ENCODE peak calls at places on chromosome 20, in ten cellular contexts. K is activated T-helper 1 cell treated with anti-CD3 and anti-CD28 coated beads, Interleukin-12 subunit alpha, Interleukin-12 subunit beta, Interleukin-2, Interleukin-4 antibody, amounts not matched to agents 30 ng/mL and 10 ng/mL and 1 ng/mL, durations not matched to agents 14 hours and 24 hours and 36 hours; E is left lung; S is activated CD4-positive, CD25-positive, alpha-beta regulatory T cell treated with anti-CD3 and anti-CD28 coated beads, Interleukin-2, amount 50 U/mL, for 16 hours; U is NCI-H2171; H is brain microvascular endothelial cell; Q is stimulated activated CD4-positive, alpha-beta T cell treated with anti-CD3 and anti-CD28 coated beads, Interleukin-2, amount 100 ng/mL, for 4 hours; L is H7; W is kidney; I is WTC11. M is an unnamed sample.

GRCh38 chr20:59949911-59950310 is 8.3 kb upstream of the CDH26 start:
- DNase-seq in Q (no peak), H (no peak), L (no peak), I (no peak), K (no peak), S (no peak), U (peak; percentile 9), E (no peak), W (no peak), M (no peak)

GRCh38 chr20:25324412-25324811 is 66.2 kb downstream of the ABHD12 start:
- DNase-seq in S (no peak), L (peak; percentile 35), I (no peak), Q (no peak), H (no peak), E (no peak), W (peak; percentile 61), K (no peak), U (no peak), M (peak; percentile 80)

GRCh38 chr20:51562334-51563140 is 20.0 kb upstream of the NFATC2 start:
- DNase-seq in K (no peak), W (peak; percentile 90), H (peak; percentile 93), L (peak; percentile 88), Q (no peak), I (peak; percentile 63), E (peak; percentile 78), S (no peak), U (no peak), M (peak; percentile 72)

GRCh38 chr20:48776306-48776705 is 51.5 kb downstream of the PREX1 start:
- DNase-seq in L (no peak), H (peak; percentile 84), S (no peak), Q (no peak), K (no peak), U (peak; percentile 33), E (peak; percentile 80), I (no peak), W (no peak), M (no peak)

GRCh38 chr20:24989162-24989561 is 3.4 kb downstream of the APMAP start:
- DNase-seq in E (no peak), K (no peak), U (no peak), H (no peak), L (no peak), I (no peak), Q (no peak), S (no peak), W (no peak), M (no peak)

GRCh38 chr20:24382330-24382729 is 87.1 kb upstream of the SYNDIG1 start:
- DNase-seq in Q (no peak), W (no peak), U (peak; percentile 37), H (no peak), K (no peak), E (no peak), L (no peak), I (no peak), S (no peak), M (no peak)

GRCh38 chr20:59063358-59064213 is 21.0 kb upstream of the PRELID3B start:
- DNase-seq in S (no peak), K (no peak), Q (no peak), H (peak; percentile 48), I (no peak), L (no peak), E (no peak), U (no peak), W (no peak), M (no peak)

GRCh38 chr20:50169329-50169823 is 15.9 kb upstream of the PEDS1 start:
- DNase-seq in E (peak; percentile 75), K (peak; percentile 64), W (peak; percentile 85), H (peak; percentile 86), I (peak; percentile 92), L (peak; percentile 80), S (peak; percentile 59), U (no peak), Q (peak; percentile 70), M (no peak)

GRCh38 chr20:47786763-47787107 is 1.5 kb upstream of the SULF2 start:
- DNase-seq in E (no peak), Q (no peak), L (no peak), H (no peak), W (no peak), S (no peak), U (no peak), I (no peak), K (no peak), M (no peak)

GRCh38 chr20:341682-342081 is 5.2 kb upstream of the NRSN2 start:
- DNase-seq in W (no peak), Q (no peak), K (no peak), H (peak; percentile 96), E (no peak), U (no peak), L (no peak), S (no peak), I (no peak), M (no peak)

GRCh38 chr20:54619181-54619580 is 143.8 kb downstream of the DOK5 start:
- DNase-seq in H (no peak), Q (no peak), W (no peak), U (no peak), I (no peak), K (no peak), L (no peak), S (no peak), E (no peak), M (no peak)

GRCh38 chr20:53399592-53400335 is 193.9 kb downstream of the ZNF217 start:
- DNase-seq in E (peak; percentile 79), S (no peak), Q (no peak), H (no peak), L (no peak), W (no peak), I (no peak), K (no peak), U (no peak), M (peak; percentile 89)

GRCh38 chr20:57586370-57586793 is 25.5 kb downstream of the PCK1 start:
- DNase-seq in W (peak; percentile 91), E (peak; percentile 45), H (no peak), S (no peak), U (no peak), K (no peak), L (no peak), I (no peak), Q (no peak), M (no peak)

GRCh38 chr20:53678315-53678989 is 84.8 kb upstream of the ZNF217 start:
- DNase-seq in S (no peak), H (no peak), L (no peak), U (no peak), W (no peak), Q (no peak), K (no peak), E (no peak), I (no peak), M (no peak)

GRCh38 chr20:49078310-49078709 is 32.2 kb downstream of the CSE1L start:
- DNase-seq in H (no peak), I (no peak), L (no peak), Q (no peak), E (no peak), W (no peak), S (no peak), U (no peak), K (no peak), M (no peak)

GRCh38 chr20:5825136-5825719 is 75.0 kb downstream of the SHLD1 start:
- DNase-seq in E (no peak), L (peak; percentile 54), W (no peak), Q (no peak), I (no peak), S (no peak), U (no peak), H (no peak), K (no peak), M (no peak)

GRCh38 chr20:7792131-7792869 is 148.0 kb downstream of the HAO1 start:
- DNase-seq in S (no peak), H (no peak), U (no peak), E (no peak), K (no peak), W (no peak), I (no peak), L (no peak), Q (no peak), M (no peak)

GRCh38 chr20:44495802-44496481 is 20.3 kb downstream of the TTPAL start:
- DNase-seq in I (no peak), U (no peak), S (no peak), Q (peak; percentile 22), K (no peak), H (peak; percentile 97), L (no peak), W (no peak), E (no peak), M (no peak)

GRCh38 chr20:53914861-53915458 is 155.4 kb downstream of the BCAS1 start:
- DNase-seq in Q (no peak), U (no peak), W (no peak), L (peak; percentile 69), H (no peak), I (no peak), K (no peak), E (no peak), S (no peak), M (no peak)

GRCh38 chr20:62063981-62064787 is 1.5 kb downstream of the TAF4 start:
- DNase-seq in Q (no peak), U (no peak), S (no peak), L (peak; percentile 84), E (no peak), K (no peak), W (peak; percentile 85), I (peak; percentile 48), H (no peak), M (peak; percentile 77)

GRCh38 chr20:31572042-31572700 is 32.9 kb upstream of the ID1 start:
- DNase-seq in Q (no peak), E (no peak), U (peak; percentile 56), H (no peak), L (peak; percentile 77), S (no peak), I (no peak), K (no peak), W (no peak), M (no peak)

GRCh38 chr20:34412453-34412852 is 49.4 kb downstream of the ITCH start:
- DNase-seq in U (no peak), S (no peak), Q (no peak), L (no peak), E (no peak), K (no peak), I (no peak), W (no peak), H (no peak), M (no peak)

GRCh38 chr20:32021091-32021490 is 10.9 kb downstream of the CCM2L start:
- DNase-seq in E (no peak), I (no peak), U (no peak), K (no peak), Q (no peak), W (no peak), L (no peak), S (no peak), H (no peak), M (no peak)

GRCh38 chr20:5039255-5039657 is 37.9 kb upstream of the SLC23A2 start:
- DNase-seq in K (no peak), E (no peak), L (no peak), I (no peak), U (no peak), Q (no peak), H (no peak), S (no peak), W (no peak), M (no peak)

GRCh38 chr20:52190437-52191131 is 995 bp downstream of the ZFP64 start:
- DNase-seq in H (peak; percentile 12), W (no peak), I (no peak), U (no peak), S (peak; percentile 9), K (peak; percentile 22), E (no peak), L (peak; percentile 57), Q (no peak), M (no peak)

GRCh38 chr20:2658414-2659354 is 5.3 kb downstream of the IDH3B start:
- DNase-seq in E (no peak), I (no peak), Q (no peak), K (no peak), L (no peak), W (no peak), H (no peak), U (no peak), S (no peak), M (no peak)

GRCh38 chr20:51500311-51500710 is 42.2 kb downstream of the NFATC2 start:
- DNase-seq in H (no peak), I (no peak), L (no peak), K (peak; percentile 48), W (no peak), S (no peak), Q (peak; percentile 63), E (no peak), U (no peak), M (no peak)

GRCh38 chr20:62539208-62539607 is 63.4 kb upstream of the GATA5 start:
- DNase-seq in I (no peak), S (no peak), L (no peak), U (peak; percentile 82), E (no peak), H (no peak), W (no peak), Q (no peak), K (no peak), M (no peak)